ENCODE peak calls at places on chromosome 22, in nine cellular contexts. U, N, L, X, I, T, V, R and D are unnamed samples.

GRCh38 chr22:46737105-46737975 is 712 bp downstream of the CERK start:
- DNase-seq in U (peak; percentile 60), N (peak; percentile 46), L (no peak), X (no peak), I (no peak), T (peak; percentile 41), V (peak; percentile 62), R (peak; percentile 24), D (no peak)

GRCh38 chr22:22397292-22397870 is 111.2 kb downstream of the ZNF280B start:
- DNase-seq in U (no peak), N (no peak), L (peak; percentile 21), X (no peak), I (peak; percentile 72), T (no peak), V (peak; percentile 34), R (no peak), D (no peak)

GRCh38 chr22:41943661-41944209 is 3.2 kb downstream of the CENPM start:
- DNase-seq in U (no peak), N (no peak), L (no peak), X (no peak), I (no peak), T (no peak), V (no peak), R (no peak), D (no peak)

GRCh38 chr22:45240137-45240809 is 421 bp downstream of the KIAA0930 start:
- DNase-seq in U (no peak), N (no peak), L (peak; percentile 27), X (no peak), I (no peak), T (no peak), V (peak; percentile 43), R (peak; percentile 13), D (no peak)

GRCh38 chr22:44697423-44698179 is 4.4 kb upstream of the PRR5 start:
- DNase-seq in U (peak; percentile 83), N (peak; percentile 87), L (peak; percentile 52), X (peak; percentile 91), I (peak; percentile 72), T (peak; percentile 86), V (peak; percentile 83), R (peak; percentile 53), D (no peak)

GRCh38 chr22:32534252-32535215 is 59.9 kb downstream of the FBXO7 start:
- DNase-seq in U (no peak), N (no peak), L (no peak), X (no peak), I (no peak), T (no peak), V (no peak), R (no peak), D (no peak)

GRCh38 chr22:41512421-41513194 is 31.7 kb downstream of the POLR3H start:
- DNase-seq in U (no peak), N (peak; percentile 93), L (peak; percentile 44), X (no peak), I (peak; percentile 66), T (no peak), V (peak; percentile 63), R (peak; percentile 79), D (no peak)

GRCh38 chr22:47006869-47007268 is 244.4 kb downstream of the TBC1D22A start:
- DNase-seq in U (no peak), N (no peak), L (no peak), X (peak; percentile 24), I (no peak), T (no peak), V (no peak), R (no peak), D (no peak)

GRCh38 chr22:33682927-33683326 is 237.3 kb downstream of the LARGE1 start:
- DNase-seq in U (no peak), N (no peak), L (no peak), X (no peak), I (no peak), T (no peak), V (no peak), R (no peak), D (no peak)

GRCh38 chr22:33680632-33681031 is 239.6 kb downstream of the LARGE1 start:
- DNase-seq in U (no peak), N (no peak), L (no peak), X (no peak), I (no peak), T (no peak), V (no peak), R (no peak), D (no peak)

GRCh38 chr22:33687464-33687863 is 232.8 kb downstream of the LARGE1 start:
- DNase-seq in U (no peak), N (no peak), L (no peak), X (no peak), I (no peak), T (no peak), V (no peak), R (no peak), D (no peak)

GRCh38 chr22:33678523-33678922 is 241.8 kb downstream of the LARGE1 start:
- DNase-seq in U (no peak), N (no peak), L (no peak), X (no peak), I (no peak), T (no peak), V (no peak), R (no peak), D (no peak)

GRCh38 chr22:33684059-33684458 is 236.2 kb downstream of the LARGE1 start:
- DNase-seq in U (no peak), N (no peak), L (no peak), X (no peak), I (no peak), T (no peak), V (no peak), R (no peak), D (no peak)
- H3K27ac ChIP-seq in U (no peak overlapping the region), N (no peak overlapping the region), L (no peak overlapping the region), X (no peak overlapping the region), I (no peak overlapping the region), T (no peak overlapping the region), V (no peak overlapping the region), R (no peak overlapping the region), D (no peak overlapping the region)

DNA sequence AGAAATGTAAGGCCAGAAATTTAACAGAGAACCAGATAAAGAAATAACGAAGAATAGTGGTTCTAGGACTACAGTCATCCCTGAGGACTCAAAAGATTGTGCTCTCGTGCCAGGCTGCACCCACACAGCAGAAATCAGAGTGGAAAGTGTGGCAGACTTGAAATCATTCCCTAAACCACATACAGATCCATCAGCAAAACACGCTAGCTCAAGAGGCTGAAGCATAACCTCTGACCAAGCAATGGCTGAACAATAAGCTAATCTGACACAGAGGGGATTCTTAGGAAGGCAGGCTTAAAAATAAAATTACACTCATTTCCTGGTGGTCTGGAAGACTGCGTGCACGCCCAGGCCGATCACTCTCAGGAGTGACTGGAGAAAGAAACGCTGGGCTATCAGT is 19.0 kb downstream of the NCF4 start:
- DNase-seq in U (no peak), N (no peak), L (no peak), X (no peak), I (no peak), T (no peak), V (no peak), R (no peak), D (no peak)
- H3K27ac ChIP-seq in U (no peak overlapping the region), N (no peak overlapping the region), L (no peak overlapping the region), X (no peak overlapping the region), I (no peak overlapping the region), T (no peak overlapping the region), V (no peak overlapping the region), R (no peak overlapping the region), D (no peak overlapping the region)

GRCh38 chr22:23837496-23837859 is 1.3 kb downstream of the DERL3 start:
- DNase-seq in U (no peak), N (no peak), L (no peak), X (no peak), I (no peak), T (no peak), V (no peak), R (no peak), D (no peak)

GRCh38 chr22:23834830-23835772 is 3.7 kb downstream of the DERL3 start:
- DNase-seq in U (no peak), N (no peak), L (no peak), X (peak; percentile 72), I (no peak), T (no peak), V (no peak), R (no peak), D (peak; percentile 74)

GRCh38 chr22:23836692-23837495 is 1.9 kb downstream of the DERL3 start:
- DNase-seq in U (no peak), N (no peak), L (no peak), X (no peak), I (no peak), T (no peak), V (no peak), R (no peak), D (no peak)

GRCh38 chr22:23835773-23836144 is 3.0 kb downstream of the DERL3 start:
- DNase-seq in U (no peak), N (no peak), L (no peak), X (peak; percentile 69), I (no peak), T (no peak), V (no peak), R (no peak), D (no peak)

DNA sequence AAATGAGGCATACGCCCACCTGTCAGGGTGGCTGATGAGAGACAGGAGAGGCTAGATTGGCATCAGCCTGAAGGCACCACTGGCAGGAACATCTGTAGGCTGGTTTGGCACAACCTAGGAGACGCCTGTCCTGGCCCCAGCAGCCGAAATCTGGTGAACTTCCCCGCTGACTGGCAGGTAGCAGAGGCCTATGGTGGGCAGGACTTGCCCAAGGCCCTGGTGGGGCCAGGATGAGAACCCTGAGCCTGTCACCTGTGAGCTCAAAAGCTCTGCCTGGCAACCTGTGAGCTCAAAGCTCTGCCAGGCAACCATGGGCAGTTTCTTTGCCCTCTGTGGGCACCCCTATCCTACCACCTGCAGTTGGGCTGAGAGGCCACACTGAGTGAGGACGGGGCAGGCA is 2.5 kb downstream of the DERL3 start:
- DNase-seq in U (no peak), N (no peak), L (no peak), X (no peak), I (no peak), T (no peak), V (no peak), R (no peak), D (no peak)
- H3K27ac ChIP-seq in U (no peak overlapping the region), N (no peak overlapping the region), L (no peak overlapping the region), X (no peak overlapping the region), I (no peak overlapping the region), T (no peak overlapping the region), V (peak overlapping the region; percentile 4), R (peak overlapping the region; percentile 66), D (no peak overlapping the region)

GRCh38 chr22:50722716-50723428 is 15.1 kb upstream of the ACR start:
- DNase-seq in U (no peak), N (no peak), L (no peak), X (no peak), I (no peak), T (no peak), V (no peak), R (no peak), D (no peak)
- H3K27ac ChIP-seq in U (no peak overlapping the region), N (no peak overlapping the region), L (no peak overlapping the region), X (no peak overlapping the region), I (no peak overlapping the region), T (no peak overlapping the region), V (no peak overlapping the region), R (no peak overlapping the region), D (no peak overlapping the region)

DNA sequence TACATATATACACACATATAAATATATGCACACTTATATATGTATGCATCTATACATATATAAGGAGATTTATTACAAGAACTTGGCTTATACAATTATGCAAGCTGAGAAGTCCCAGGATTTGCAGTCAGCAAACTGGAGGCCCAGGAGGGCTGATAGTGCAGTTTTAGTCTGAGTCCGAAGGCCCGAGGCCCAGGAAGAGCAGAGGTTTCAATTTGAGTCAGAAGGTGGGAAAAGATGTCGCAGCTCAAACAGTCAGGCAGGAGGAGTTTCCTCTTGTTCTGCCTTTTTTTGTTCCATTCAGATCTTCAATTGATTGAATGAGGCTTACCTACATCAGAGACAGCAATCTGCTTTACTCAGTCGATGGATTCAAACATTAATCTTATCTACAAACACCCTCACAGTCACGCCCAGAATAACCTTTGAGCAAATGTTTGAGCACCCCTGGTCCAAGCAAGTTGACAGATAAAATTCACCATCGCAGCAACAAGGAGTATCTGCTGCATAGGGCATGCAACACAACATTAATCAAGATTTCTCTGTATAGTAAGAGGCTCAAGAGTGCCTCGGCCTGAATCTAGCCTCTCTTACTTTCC is 4.0 kb upstream of the SGSM1 start:
- DNase-seq in U (no peak), N (no peak), L (no peak), X (no peak), I (no peak), T (no peak), V (no peak), R (no peak), D (no peak)
- H3K27ac ChIP-seq in U (no peak overlapping the region), N (no peak overlapping the region), L (no peak overlapping the region), X (no peak overlapping the region), I (no peak overlapping the region), T (no peak overlapping the region), V (no peak overlapping the region), R (no peak overlapping the region), D (no peak overlapping the region)